ENCODE peak calls at places on chromosomes 11 and 22, in four cellular contexts. G, W, X and I are unnamed samples.

GRCh38 chr11:122101625-122102291 is 14.3 kb downstream of the BLID start:
- DNase-seq in X (no peak), G (peak), W (peak), I (no peak)

GRCh38 chr11:108923413-108923812 is 258.5 kb downstream of the DDX10 start:
- DNase-seq in X (no peak), W (no peak), G (no peak), I (no peak)

GRCh38 chr11:33060271-33060670 is 20.9 kb downstream of the TCP11L1 start:
- DNase-seq in X (no peak), W (no peak), G (no peak), I (no peak)

GRCh38 chr22:20021196-20022181 is 579 bp downstream of the TANGO2 start:
- DNase-seq in X (no peak), W (peak), G (peak), I (no peak)

GRCh38 chr11:30342736-30343166 is 19.8 kb downstream of the ARL14EP start:
- DNase-seq in G (no peak), X (no peak), W (no peak), I (no peak)

GRCh38 chr11:100830978-100831732 is 144.1 kb downstream of the ARHGAP42 start:
- DNase-seq in G (no peak), W (no peak), X (no peak), I (no peak)

GRCh38 chr22:45206233-45206632 is 34.5 kb downstream of the KIAA0930 start:
- DNase-seq in W (no peak), X (no peak), G (no peak), I (no peak)

GRCh38 chr11:73267122-73267846 is 4.9 kb upstream of the P2RY6 start:
- DNase-seq in W (no peak), X (no peak), G (no peak), I (no peak)

GRCh38 chr11:128814856-128815705 is 52.0 kb downstream of the KCNJ1 start:
- DNase-seq in G (peak), X (no peak), W (no peak), I (peak)

GRCh38 chr11:26231252-26231661 is 100.7 kb upstream of the ANO3 start:
- DNase-seq in G (no peak), W (no peak), X (no peak), I (no peak)

GRCh38 chr11:898540-899190 is 11.9 kb downstream of the CHID1 start:
- DNase-seq in X (no peak), G (peak), W (no peak), I (peak)

GRCh38 chr11:34890812-34891211 is 25.4 kb downstream of the APIP start:
- DNase-seq in W (no peak), G (no peak), X (no peak), I (no peak)

GRCh38 chr11:104968856-104969776 is 742 bp upstream of the CASP4 start:
- DNase-seq in X (no peak), G (peak), W (peak), I (no peak)

GRCh38 chr11:12556788-12557384 is 117.3 kb upstream of the TEAD1 start:
- DNase-seq in X (peak), W (no peak), G (peak), I (peak)

GRCh38 chr11:74853223-74853622 is 95.7 kb downstream of the XRRA1 start:
- DNase-seq in G (no peak), X (no peak), W (no peak), I (no peak)

GRCh38 chr11:122769126-122769780 is 69.0 kb upstream of the CRTAM start:
- DNase-seq in X (no peak), G (no peak), W (no peak), I (no peak)

GRCh38 chr11:2258501-2259465 is 11.6 kb downstream of the ASCL2 start:
- DNase-seq in X (no peak), G (no peak), W (peak), I (no peak)

GRCh38 chr11:22634897-22635629 is 9.4 kb upstream of the FANCF start:
- DNase-seq in W (no peak), G (peak), X (no peak), I (no peak)

GRCh38 chr11:120255519-120255866 is 15.6 kb downstream of the POU2F3 start:
- DNase-seq in G (no peak), W (no peak), X (no peak), I (no peak)

GRCh38 chr22:27804683-27805297 is 3.2 kb upstream of the MN1 start:
- DNase-seq in X (peak), G (peak), W (peak), I (peak)

GRCh38 chr11:128632151-128632791 is 44.9 kb upstream of the ETS1 start:
- DNase-seq in W (no peak), X (no peak), G (no peak), I (no peak)

GRCh38 chr11:108985611-108986279 is 320.9 kb downstream of the DDX10 start:
- DNase-seq in G (no peak), X (no peak), W (no peak), I (no peak)

GRCh38 chr22:31218565-31219262 is 6.6 kb downstream of the LIMK2 start:
- DNase-seq in W (no peak), G (no peak), X (no peak), I (no peak)

GRCh38 chr11:129639300-129639699 is 176.3 kb upstream of the TMEM45B start:
- DNase-seq in W (no peak), X (peak), G (no peak), I (no peak)

GRCh38 chr22:48242461-48242864 is 1480.0 kb downstream of the TBC1D22A start:
- DNase-seq in G (no peak), W (no peak), X (no peak), I (no peak)

GRCh38 chr22:44172370-44173108 is 8.2 kb upstream of the PARVG start:
- DNase-seq in X (no peak), G (peak), W (peak), I (no peak)

GRCh38 chr11:46916669-46917108 is 1.7 kb downstream of the LRP4 start:
- DNase-seq in W (peak), X (peak), G (peak), I (peak)

GRCh38 chr11:6757373-6757967 is 14.3 kb downstream of the OR2AG2 start:
- DNase-seq in G (peak), W (peak), X (peak), I (peak)

GRCh38 chr11:101612481-101612880 is 28.7 kb upstream of the TRPC6 start:
- DNase-seq in G (no peak), X (no peak), W (no peak), I (no peak)

GRCh38 chr11:126592496-126593410 is 237.3 kb downstream of the ST3GAL4 start:
- DNase-seq in W (no peak), X (no peak), G (no peak), I (no peak)

DNA sequence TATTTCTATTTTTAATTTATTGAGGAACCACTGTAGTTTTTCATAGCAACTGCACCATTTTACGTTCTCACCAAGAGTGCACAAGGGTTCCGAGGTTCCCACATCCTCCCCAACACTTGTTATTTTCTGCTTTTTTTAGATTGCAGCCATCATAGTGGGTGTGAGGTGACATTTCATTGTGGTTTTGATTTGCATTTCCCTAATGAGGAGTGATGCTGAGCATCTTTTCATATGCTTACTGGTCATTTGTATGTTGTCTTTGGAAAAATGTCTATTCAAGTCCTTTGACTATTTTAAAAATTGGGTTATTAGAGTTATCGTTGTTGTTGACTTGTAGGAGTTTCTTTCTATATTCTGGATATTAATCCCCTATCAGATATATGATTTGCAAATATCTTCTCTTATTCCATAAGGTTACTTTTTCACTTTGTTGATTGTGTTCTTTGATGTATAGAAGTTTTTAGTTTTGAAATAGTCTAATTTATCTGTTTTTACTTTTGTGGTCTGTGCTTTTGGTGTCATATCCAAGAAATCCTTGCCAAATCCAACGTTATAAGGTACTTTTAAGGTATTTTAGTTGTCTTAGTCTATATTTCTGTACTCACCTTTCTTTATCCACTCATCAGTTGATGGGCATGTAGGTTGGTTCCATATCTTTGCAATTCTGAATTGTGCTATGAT is 9.0 kb downstream of the NEAT1 start:
- DNase-seq in W (no peak), G (peak), X (no peak), I (no peak)
- TF ChIP-seq POLR2A in W (no peak), G (no peak), X (no peak), I (no peak)

GRCh38 chr11:31366795-31367194 is 2.7 kb downstream of the DCDC1 start:
- DNase-seq in W (no peak), G (no peak), X (no peak), I (no peak)

GRCh38 chr11:31369348-31370329 is at the start of the genes DCDC1 and DNAJC24:
- DNase-seq in W (peak), G (peak), X (peak), I (peak)
- TF ChIP-seq POLR2A in W (peak), G (peak), X (peak), I (peak)

GRCh38 chr22:43150731-43151206 is 590 bp upstream of the TSPO start:
- DNase-seq in W (no peak), G (peak), X (no peak), I (no peak)

GRCh38 chr22:43153916-43154315 is 2.6 kb downstream of the TSPO start:
- DNase-seq in G (no peak), W (no peak), X (no peak), I (no peak)

GRCh38 chr22:43152001-43152354 is 619 bp downstream of the TSPO start:
- DNase-seq in W (no peak), X (no peak), G (no peak), I (no peak)

GRCh38 chr22:43151251-43152000 is at the start of gene TSPO:
- DNase-seq in W (peak), G (peak), X (peak), I (peak)

DNA sequence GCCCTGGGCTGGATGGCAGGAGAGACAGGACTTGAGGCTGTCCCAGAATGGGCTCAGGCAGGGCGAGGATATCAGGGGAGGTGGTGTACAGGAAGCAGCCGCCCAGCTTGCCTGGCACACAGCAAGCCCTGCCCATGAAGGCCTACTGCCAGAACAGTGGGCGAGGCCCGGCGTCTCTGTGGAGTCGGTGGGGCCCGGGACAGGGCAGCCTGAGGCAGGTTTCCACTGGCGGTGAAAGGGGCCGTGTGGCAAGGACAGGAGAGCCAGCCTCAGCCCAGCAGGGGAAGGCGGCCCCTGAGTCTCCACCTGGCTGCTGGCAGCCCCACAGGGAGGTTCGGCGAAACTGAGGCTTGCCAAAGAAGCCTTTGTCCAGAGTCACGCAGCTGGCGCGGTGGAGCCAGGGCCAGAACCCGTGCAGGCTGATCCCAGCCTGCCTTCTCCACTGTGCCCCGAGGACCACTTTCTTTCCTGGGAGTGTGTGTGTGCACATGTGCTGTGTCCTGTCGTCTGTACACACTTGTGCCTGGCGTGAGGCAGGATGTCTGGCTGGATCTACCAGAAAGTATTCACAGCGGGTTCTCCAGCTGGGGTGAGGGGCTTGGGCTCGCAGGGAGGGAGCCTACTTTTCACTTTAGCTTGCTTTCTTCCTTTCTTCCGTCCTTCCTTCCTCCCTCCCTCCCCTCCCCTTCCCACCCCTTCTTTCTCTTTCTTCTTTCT is 1.2 kb downstream of the TSPO start:
- DNase-seq in G (peak), X (no peak), W (peak), I (peak)
- TF ChIP-seq POLR2A in G (peak), X (no peak), W (peak), I (peak)

DNA sequence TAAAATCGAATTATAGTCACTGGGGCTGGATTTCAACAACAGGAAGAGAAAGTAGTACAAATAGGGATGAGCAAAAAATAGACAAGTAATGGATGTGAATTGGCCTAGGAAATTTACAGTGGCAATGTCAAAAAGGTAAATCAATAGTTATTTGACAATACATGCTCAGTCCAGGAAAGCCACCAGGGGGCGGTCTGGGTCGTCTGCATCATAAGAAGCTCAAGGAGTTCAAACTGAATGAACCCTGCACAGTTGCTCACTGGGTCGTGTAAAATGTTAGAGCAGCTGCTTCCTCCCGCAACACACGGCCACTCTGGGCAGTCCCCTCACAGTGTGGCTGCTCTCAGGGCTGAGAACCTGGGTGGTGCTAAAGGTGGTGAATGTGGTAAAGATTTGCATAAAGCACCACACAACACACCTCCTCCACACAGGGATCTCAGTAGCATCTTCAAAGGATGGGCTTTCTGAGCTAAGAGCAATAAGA is 85.9 kb downstream of the ZNF280B start:
- DNase-seq in X (peak), W (no peak), G (peak), I (peak)
- TF ChIP-seq POLR2A in X (no peak), W (no peak), G (no peak), I (no peak)

GRCh38 chr11:62667460-62667859 is 2.3 kb downstream of the CSKMT start:
- DNase-seq in W (no peak), G (no peak), X (no peak), I (no peak)

GRCh38 chr11:62676698-62677097 is 2.2 kb downstream of the UBXN1 start:
- DNase-seq in X (no peak), G (no peak), W (no peak), I (no peak)

GRCh38 chr11:62669420-62670161 is 1.9 kb upstream of the UQCC3 start:
- DNase-seq in G (peak), W (no peak), X (no peak), I (no peak)

GRCh38 chr11:62671272-62671603 is 235 bp upstream of the UQCC3 start:
- DNase-seq in W (no peak), G (peak), X (no peak), I (no peak)

DNA sequence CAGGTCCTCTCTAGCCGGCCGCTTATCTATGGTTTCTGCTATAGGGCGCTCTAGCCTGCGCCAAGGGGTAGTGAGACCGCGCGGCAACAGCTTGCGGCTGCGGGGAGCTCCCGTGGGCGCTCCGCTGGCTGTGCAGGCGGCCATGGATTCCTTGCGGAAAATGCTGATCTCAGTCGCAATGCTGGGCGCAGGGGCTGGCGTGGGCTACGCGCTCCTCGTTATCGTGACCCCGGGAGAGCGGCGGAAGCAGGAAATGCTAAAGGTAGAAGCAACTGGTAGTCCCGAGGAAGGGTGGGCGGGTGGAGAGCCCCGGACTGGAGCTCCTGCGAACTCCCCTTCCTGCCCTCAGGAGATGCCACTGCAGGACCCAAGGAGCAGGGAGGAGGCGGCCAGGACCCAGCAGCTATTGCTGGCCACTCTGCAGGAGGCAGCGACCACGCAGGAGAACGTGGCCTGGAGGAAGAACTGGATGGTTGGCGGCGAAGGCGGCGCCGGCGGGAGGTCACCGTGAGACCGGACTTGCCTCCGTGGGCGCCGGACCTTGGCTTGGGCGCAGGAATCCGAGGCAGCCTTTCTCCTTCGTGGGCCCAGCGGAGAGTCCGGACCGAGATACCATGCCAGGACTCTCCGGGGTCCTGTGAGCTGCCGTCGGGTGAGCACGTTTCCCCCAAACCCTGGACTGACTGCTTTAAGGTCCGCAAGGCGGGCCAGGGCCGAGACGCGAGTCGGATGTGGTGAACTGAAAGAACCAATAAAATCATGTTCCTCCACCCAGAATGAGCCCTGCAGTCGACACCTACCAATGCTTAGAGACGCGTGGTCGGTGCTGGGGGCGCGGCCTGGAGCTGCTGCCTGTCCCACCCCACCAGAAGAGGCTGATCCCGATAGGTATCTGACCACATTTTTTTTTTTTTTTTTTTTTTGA is at the start of the genes LBHD1 and UQCC3:
- DNase-seq in G (peak), X (peak), W (peak), I (peak)
- TF ChIP-seq POLR2A in G (peak), X (peak), W (peak), I (peak)

DNA sequence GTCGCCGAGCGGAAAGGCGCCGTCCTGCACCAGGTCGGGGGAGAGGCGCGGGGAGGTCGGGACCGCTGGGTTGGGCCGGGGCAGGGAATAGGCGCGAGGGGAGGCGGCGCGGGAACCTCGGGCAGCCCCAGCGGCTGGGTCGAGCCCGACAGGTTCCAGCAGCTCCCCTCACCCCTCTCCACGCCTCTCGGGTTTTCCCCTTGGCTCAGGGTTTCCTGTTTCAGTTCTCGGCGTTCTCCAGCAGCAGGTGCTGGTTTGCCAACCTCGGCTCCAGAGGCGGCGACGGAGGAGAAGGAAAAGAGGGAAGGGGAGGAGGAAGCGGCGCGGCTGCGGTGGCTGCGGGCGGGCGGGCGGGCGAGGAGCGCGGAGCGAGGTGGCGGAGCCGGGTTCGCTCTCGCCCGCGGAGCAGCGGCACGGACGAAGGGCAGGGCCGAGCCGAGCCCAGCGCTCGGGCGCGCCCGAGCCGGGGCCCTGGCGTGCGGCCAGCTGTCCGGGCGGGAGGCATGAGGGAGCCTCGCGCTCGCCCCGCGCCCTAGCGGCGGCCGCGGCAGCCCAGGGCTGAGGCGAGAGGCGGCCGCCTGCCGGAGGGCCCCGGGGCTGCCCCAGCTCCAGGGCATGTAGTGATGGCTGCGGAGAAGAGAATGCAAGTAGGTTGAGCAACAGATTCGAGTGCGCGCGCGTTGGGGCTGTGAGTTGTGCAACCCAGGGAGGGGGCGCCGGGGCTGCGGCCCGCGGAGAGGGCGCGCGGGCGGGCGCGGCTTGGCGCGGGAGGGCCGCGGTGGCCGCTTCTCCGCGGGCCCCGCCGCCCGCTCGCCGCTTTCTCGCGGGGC is at the start of gene ZC3H12C:
- DNase-seq in G (peak), X (peak), W (peak), I (peak)
- TF ChIP-seq POLR2A in G (peak), X (peak), W (peak), I (no peak)